ENCODE peak calls at places on chromosomes 13 and 19, in four cellular contexts. One of them, this sample, is unnamed.

GRCh38 chr19:39870171-39870971 is 24.2 kb upstream of the FBL start:
- DNase-seq in GDM1: no peak
- DNase-seq in posterior vena cava: no peak
- DNase-seq in NCI-H1417 treated with DMSO at 0.1 percent for 48 hours: peak; percentile 40
- DNase-seq in this sample: peak; percentile 83

GRCh38 chr19:46926201-46927071 is 65.6 kb downstream of the ARHGAP35 start:
- DNase-seq in GDM1: no peak
- DNase-seq in posterior vena cava: no peak
- DNase-seq in NCI-H1417 treated with DMSO at 0.1 percent for 48 hours: no peak
- DNase-seq in this sample: no peak

GRCh38 chr19:10408511-10409291 is 5.4 kb upstream of the CDC37 start:
- DNase-seq in GDM1: peak; percentile 73
- DNase-seq in posterior vena cava: no peak
- DNase-seq in NCI-H1417 treated with DMSO at 0.1 percent for 48 hours: no peak
- DNase-seq in this sample: no peak

GRCh38 chr19:49114630-49115363 is 627 bp downstream of the LIN7B start:
- DNase-seq in GDM1: no peak
- DNase-seq in posterior vena cava: peak; percentile 91
- DNase-seq in NCI-H1417 treated with DMSO at 0.1 percent for 48 hours: no peak
- DNase-seq in this sample: no peak

GRCh38 chr19:47711652-47712239 is 1.5 kb upstream of the EHD2 start:
- DNase-seq in GDM1: no peak
- DNase-seq in posterior vena cava: no peak
- DNase-seq in NCI-H1417 treated with DMSO at 0.1 percent for 48 hours: no peak
- DNase-seq in this sample: no peak

GRCh38 chr19:48554385-48555091 is 2.6 kb downstream of the SULT2B1 start:
- DNase-seq in GDM1: no peak
- DNase-seq in posterior vena cava: no peak
- DNase-seq in NCI-H1417 treated with DMSO at 0.1 percent for 48 hours: no peak
- DNase-seq in this sample: no peak

GRCh38 chr13:97976551-97977375 is 23.3 kb downstream of the IPO5 start:
- DNase-seq in GDM1: no peak
- DNase-seq in posterior vena cava: peak; percentile 83
- DNase-seq in NCI-H1417 treated with DMSO at 0.1 percent for 48 hours: no peak
- DNase-seq in this sample: no peak

GRCh38 chr13:79459906-79460305 is 21.0 kb upstream of the NDFIP2 start:
- DNase-seq in GDM1: no peak
- DNase-seq in posterior vena cava: no peak
- DNase-seq in NCI-H1417 treated with DMSO at 0.1 percent for 48 hours: no peak
- DNase-seq in this sample: no peak

GRCh38 chr19:14300281-14300680 is 81.0 kb upstream of the ADGRE5 start:
- DNase-seq in GDM1: no peak
- DNase-seq in posterior vena cava: no peak
- DNase-seq in NCI-H1417 treated with DMSO at 0.1 percent for 48 hours: no peak
- DNase-seq in this sample: no peak

GRCh38 chr13:31261241-31261640 is 61.5 kb downstream of the B3GLCT start:
- DNase-seq in GDM1: no peak
- DNase-seq in posterior vena cava: no peak
- DNase-seq in NCI-H1417 treated with DMSO at 0.1 percent for 48 hours: no peak
- DNase-seq in this sample: no peak

GRCh38 chr19:15419413-15420025 is 731 bp upstream of the AKAP8L start:
- DNase-seq in GDM1: no peak
- DNase-seq in posterior vena cava: no peak
- DNase-seq in NCI-H1417 treated with DMSO at 0.1 percent for 48 hours: no peak
- DNase-seq in this sample: no peak

GRCh38 chr13:36919833-36920611 is at the start of gene SMAD9:
- DNase-seq in GDM1: no peak
- DNase-seq in posterior vena cava: peak; percentile 91
- DNase-seq in NCI-H1417 treated with DMSO at 0.1 percent for 48 hours: no peak
- DNase-seq in this sample: no peak

This sample was measured in chondrocyte.